ENCODE peak calls at places on chromosomes 12 and 14, in seven cellular contexts. Y is hepatocyte, R is heart right ventricle, O is H9, L is tibial artery, Z is kidney, A is WERI-Rb-1. F is an unnamed sample.

GRCh38 chr14:62181591-62181990 is 419.4 kb downstream of the SNAPC1 start:
- DNase-seq in Y (no peak), R (no peak), O (no peak), L (no peak), Z (no peak), A (no peak), F (no peak)

GRCh38 chr12:92730758-92731157 is 28.0 kb downstream of the PLEKHG7 start:
- DNase-seq in Y (no peak), R (no peak), O (no peak), L (no peak), Z (no peak), A (no peak), F (no peak)

GRCh38 chr14:101197595-101198397 is 294.3 kb upstream of the RTL1 start:
- DNase-seq in Y (no peak), R (no peak), O (peak; percentile 23), L (no peak), Z (peak; percentile 48), A (no peak), F (no peak)

GRCh38 chr12:43057561-43057960 is 468.0 kb upstream of the PRICKLE1 start:
- DNase-seq in Y (no peak), R (no peak), O (no peak), L (no peak), Z (no peak), A (no peak), F (no peak)

GRCh38 chr12:75970310-75970709 is 61.3 kb downstream of the PHLDA1 start:
- DNase-seq in Y (no peak), R (no peak), O (no peak), L (no peak), Z (no peak), A (no peak), F (no peak)

GRCh38 chr12:57087689-57088441 is 1.0 kb upstream of the NAB2 start:
- DNase-seq in Y (peak; percentile 96), R (peak; percentile 90), O (peak; percentile 98), L (peak; percentile 94), Z (peak; percentile 98), A (peak; percentile 97), F (peak; percentile 60)

GRCh38 chr14:101991336-101991735 is 27.0 kb downstream of the DYNC1H1 start:
- DNase-seq in Y (no peak), R (no peak), O (no peak), L (no peak), Z (no peak), A (no peak), F (no peak)

GRCh38 chr14:31578266-31578665 is 17.1 kb downstream of the NUBPL start:
- DNase-seq in Y (no peak), R (no peak), O (no peak), L (no peak), Z (no peak), A (no peak), F (no peak)

GRCh38 chr14:63707216-63707615 is 20.6 kb downstream of the SGPP1 start:
- DNase-seq in Y (no peak), R (no peak), O (no peak), L (no peak), Z (no peak), A (no peak), F (no peak)

DNA sequence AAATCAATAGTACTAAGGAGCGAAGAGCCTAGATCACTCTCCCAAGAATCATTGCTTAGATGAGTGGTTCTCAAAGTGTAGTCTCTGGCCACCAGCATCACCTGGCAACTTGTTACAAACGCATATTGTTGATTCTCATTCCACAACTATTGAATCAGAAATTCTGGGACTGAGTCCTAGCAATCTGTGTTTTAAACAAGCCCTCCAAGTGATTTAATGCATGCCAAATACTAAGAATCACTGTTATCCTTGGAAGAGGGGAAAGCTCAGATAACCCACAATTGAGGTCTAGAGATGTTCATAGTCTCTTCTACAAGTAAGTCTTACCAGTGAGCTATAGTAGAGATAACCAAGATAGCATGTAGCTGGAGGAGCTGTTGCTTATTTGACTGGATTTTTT is 666.6 kb downstream of the DIO2 start:
- DNase-seq in Y (no peak), R (no peak), O (no peak), L (no peak), Z (no peak), A (no peak), F (no peak)
- H3K27ac ChIP-seq in Y (no peak overlapping the region), R (no peak overlapping the region), O (no peak overlapping the region), L (no peak overlapping the region), Z (no peak overlapping the region), A (no peak overlapping the region), F (no peak overlapping the region)

DNA sequence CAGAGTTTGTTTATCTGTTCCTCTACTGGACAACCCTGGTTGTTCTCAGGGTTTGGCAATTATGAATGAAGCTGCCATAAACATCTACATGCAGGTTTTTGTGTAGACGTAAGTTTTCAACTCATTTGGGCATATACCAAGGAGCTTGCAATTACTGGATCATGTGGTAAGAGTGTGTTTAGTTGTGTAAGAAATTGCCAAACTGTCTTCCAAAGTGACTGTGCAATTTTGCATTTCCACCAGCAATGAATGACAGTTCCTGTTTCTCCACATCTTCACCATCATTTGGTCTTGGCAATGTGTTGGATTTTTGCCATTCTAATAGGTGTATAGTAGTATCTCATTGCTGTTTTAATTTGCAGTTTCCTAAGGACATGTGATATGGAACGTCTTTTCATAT is 39.8 kb upstream of the FBXO33 start:
- DNase-seq in Y (no peak), R (no peak), O (no peak), L (no peak), Z (no peak), A (no peak), F (no peak)
- H3K27ac ChIP-seq in Y (no peak overlapping the region), R (no peak overlapping the region), O (no peak overlapping the region), L (no peak overlapping the region), Z (no peak overlapping the region), A (no peak overlapping the region), F (no peak overlapping the region)

GRCh38 chr14:73804636-73805035 is 47.0 kb upstream of the PTGR2 start:
- DNase-seq in Y (no peak), R (no peak), O (no peak), L (no peak), Z (no peak), A (no peak), F (no peak)

GRCh38 chr14:73797540-73797925 is 54.1 kb upstream of the PTGR2 start:
- DNase-seq in Y (no peak), R (no peak), O (no peak), L (no peak), Z (no peak), A (no peak), F (no peak)

GRCh38 chr14:73800970-73801515 is 50.6 kb upstream of the PTGR2 start:
- DNase-seq in Y (no peak), R (no peak), O (no peak), L (no peak), Z (no peak), A (no peak), F (no peak)

GRCh38 chr14:73807439-73807838 is 44.2 kb upstream of the PTGR2 start:
- DNase-seq in Y (no peak), R (no peak), O (no peak), L (no peak), Z (no peak), A (no peak), F (no peak)

DNA sequence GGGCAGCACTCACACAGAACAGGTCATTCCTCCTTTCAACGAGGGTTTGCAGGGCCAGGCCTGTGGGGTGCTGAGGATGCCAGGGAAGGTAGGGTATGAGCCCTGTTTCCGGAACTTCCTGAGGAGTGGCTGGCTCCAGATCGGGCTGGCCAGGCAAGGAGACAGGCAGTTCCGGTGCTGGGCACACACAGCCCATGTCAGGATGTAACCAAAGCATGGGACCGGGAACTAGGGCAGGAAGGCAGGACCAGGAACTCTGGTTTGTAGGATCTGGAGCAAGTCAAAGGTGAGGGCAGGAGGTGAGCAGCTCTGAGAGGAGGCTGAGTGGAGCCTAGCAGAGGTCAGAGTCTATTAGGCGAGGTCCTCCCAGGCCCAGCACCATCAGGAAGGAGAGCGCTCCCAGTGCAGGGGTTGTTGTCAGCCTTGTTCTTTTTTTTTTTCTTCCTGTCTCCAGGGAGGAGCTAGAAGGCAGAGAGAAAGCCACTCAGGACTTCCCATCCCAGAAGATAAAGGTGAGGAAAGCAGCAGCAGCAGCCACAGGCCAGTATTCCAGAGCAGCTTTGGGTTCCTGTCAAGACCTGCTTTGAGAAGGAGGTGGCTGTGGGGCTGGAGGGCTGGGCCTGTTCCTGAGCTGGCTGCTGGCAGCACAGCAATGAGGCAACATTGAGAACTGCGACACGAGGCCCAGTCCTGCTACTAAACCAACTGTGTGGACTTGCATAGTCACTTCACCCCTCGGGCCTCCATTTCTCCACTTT is 49.0 kb upstream of the PTGR2 start:
- DNase-seq in Y (peak; percentile 66), R (no peak), O (peak; percentile 51), L (no peak), Z (no peak), A (peak; percentile 46), F (no peak)
- H3K27ac ChIP-seq in Y (peak overlapping the region; percentile 64), R (no peak overlapping the region), O (no peak overlapping the region), L (no peak overlapping the region), Z (peak overlapping the region; percentile 42), A (no peak overlapping the region), F (no peak overlapping the region)

DNA sequence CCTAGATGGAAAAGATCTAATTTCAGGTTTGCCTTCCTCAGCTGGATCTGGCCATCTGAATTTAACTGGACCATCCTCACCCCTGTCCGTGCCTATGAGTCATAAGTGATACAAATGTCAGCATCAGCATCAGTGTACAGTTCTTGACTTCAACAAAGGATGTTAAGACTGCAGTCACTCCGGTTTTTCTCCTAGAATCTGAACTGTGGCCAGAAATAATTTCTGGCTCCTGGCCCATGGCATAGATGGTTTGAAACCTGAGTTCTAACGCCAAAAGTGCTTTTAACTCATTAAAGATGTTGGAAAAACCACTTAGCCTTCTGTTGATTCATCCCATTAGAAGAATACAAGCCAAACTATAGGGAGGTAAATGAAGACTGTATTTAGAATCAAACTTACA is 61.4 kb upstream of the GRIP1 start:
- DNase-seq in Y (no peak), R (no peak), O (no peak), L (no peak), Z (no peak), A (no peak), F (no peak)
- H3K27ac ChIP-seq in Y (no peak overlapping the region), R (no peak overlapping the region), O (no peak overlapping the region), L (no peak overlapping the region), Z (no peak overlapping the region), A (no peak overlapping the region), F (no peak overlapping the region)

GRCh38 chr14:104791425-104791824 is 4.1 kb downstream of the AKT1 start:
- DNase-seq in Y (no peak), R (no peak), O (no peak), L (no peak), Z (no peak), A (no peak), F (no peak)

GRCh38 chr14:104794099-104794498 is 1.4 kb downstream of the AKT1 start:
- DNase-seq in Y (peak; percentile 67), R (no peak), O (peak; percentile 79), L (no peak), Z (no peak), A (peak; percentile 44), F (no peak)

GRCh38 chr14:104793703-104793959 is 1.9 kb downstream of the AKT1 start:
- DNase-seq in Y (no peak), R (no peak), O (no peak), L (no peak), Z (no peak), A (no peak), F (no peak)

GRCh38 chr14:104792101-104792884 is 3.3 kb downstream of the AKT1 start:
- DNase-seq in Y (no peak), R (peak; percentile 72), O (no peak), L (no peak), Z (no peak), A (no peak), F (no peak)

GRCh38 chr14:104792945-104793702 is 2.4 kb downstream of the AKT1 start:
- DNase-seq in Y (no peak), R (no peak), O (peak; percentile 63), L (no peak), Z (no peak), A (no peak), F (no peak)
- H3K27ac ChIP-seq in Y (no peak overlapping the region), R (no peak overlapping the region), O (no peak overlapping the region), L (peak overlapping the region; percentile 18), Z (no peak overlapping the region), A (no peak overlapping the region), F (no peak overlapping the region)

F was measured in substantia nigra.